ENCODE peak calls at places on chromosomes 2 and 18, in six cellular contexts. D is kidney; X is NCI-H1417 treated with DMSO at 0.1 percent for 48 hours; F is Peyer's patch; K is activated CD4-positive, alpha-beta T cell treated with anti-CD3 and anti-CD28 coated beads, Interleukin-2, amount 10 ng/mL, durations not matched to agents 7 days and 5 days; I is T-helper 17 cell. O is an unnamed sample.

GRCh38 chr2:122388208-122388607 is 632.8 kb downstream of the TSN start:
- DNase-seq in D (no peak), X (no peak), F (no peak), K (no peak), I (no peak), O (no peak)

GRCh38 chr2:236682651-236683422 is 113.2 kb downstream of the ACKR3 start:
- DNase-seq in D (no peak), X (no peak), F (peak; percentile 37), K (no peak), I (no peak), O (no peak)

GRCh38 chr18:63303562-63303961 is 16.0 kb downstream of the BCL2 start:
- DNase-seq in D (no peak), X (no peak), F (no peak), K (no peak), I (no peak), O (no peak)

GRCh38 chr18:68721681-68722583 is 7.0 kb upstream of the TMX3 start:
- DNase-seq in D (no peak), X (no peak), F (no peak), K (peak; percentile 35), I (no peak), O (no peak)

GRCh38 chr2:42100696-42101585 is 53.1 kb downstream of the PKDCC start:
- DNase-seq in D (peak; percentile 90), X (no peak), F (peak; percentile 85), K (peak; percentile 52), I (peak; percentile 73), O (peak; percentile 54)

GRCh38 chr2:24837996-24838513 is 44.8 kb downstream of the CENPO start:
- DNase-seq in D (peak; percentile 35), X (no peak), F (no peak), K (no peak), I (no peak), O (no peak)

GRCh38 chr18:79578396-79579260 is 101.0 kb upstream of the CTDP1 start:
- DNase-seq in D (peak; percentile 57), X (no peak), F (peak; percentile 44), K (no peak), I (no peak), O (no peak)

GRCh38 chr2:185373226-185373625 is 365.4 kb upstream of the FSIP2 start:
- DNase-seq in D (no peak), X (no peak), F (no peak), K (no peak), I (no peak), O (no peak)

GRCh38 chr2:108594982-108595464 is 60.8 kb downstream of the LIMS1 start:
- DNase-seq in D (no peak), X (no peak), F (no peak), K (no peak), I (no peak), O (peak; percentile 34)